ENCODE peak calls at places on chromosomes 12 and 14, in four cellular contexts. One of them, this sample, is unnamed. For H3K27me3, the result is how much of the 10 kb centered on the place peaks cover.

GRCh38 chr12:6768385-6769002 is 2.3 kb downstream of the PTMS start:
- DNase-seq in upper lobe of left lung: no peak
- DNase-seq in stomach: no peak
- DNase-seq in ovary: no peak
- DNase-seq in this sample: no peak

GRCh38 chr12:15276088-15276698 is 46.1 kb upstream of the PTPRO start:
- DNase-seq in upper lobe of left lung: no peak
- DNase-seq in stomach: no peak
- DNase-seq in ovary: no peak
- DNase-seq in this sample: no peak

GRCh38 chr14:104888489-104889373 is 23.7 kb downstream of the CEP170B start:
- DNase-seq in upper lobe of left lung: peak
- DNase-seq in stomach: no peak
- DNase-seq in ovary: peak
- DNase-seq in this sample: peak

GRCh38 chr12:26833692-26834168 is 736 bp upstream of the ITPR2 start:
- DNase-seq in upper lobe of left lung: peak
- DNase-seq in stomach: peak
- DNase-seq in ovary: peak
- DNase-seq in this sample: peak

GRCh38 chr12:27052742-27053141 is 29.6 kb downstream of the C12orf71 start:
- DNase-seq in upper lobe of left lung: no peak
- DNase-seq in stomach: no peak
- DNase-seq in ovary: no peak
- DNase-seq in this sample: no peak

GRCh38 chr12:89993632-89994031 is 285.0 kb upstream of the ATP2B1 start:
- DNase-seq in upper lobe of left lung: no peak
- DNase-seq in stomach: no peak
- DNase-seq in ovary: no peak
- DNase-seq in this sample: no peak

GRCh38 chr14:61537567-61538463 is 157.5 kb upstream of the HIF1A start:
- DNase-seq in upper lobe of left lung: no peak
- DNase-seq in stomach: peak
- DNase-seq in ovary: no peak
- DNase-seq in this sample: no peak

GRCh38 chr12:46468159-46468558 is 95.6 kb upstream of the SLC38A2 start:
- DNase-seq in upper lobe of left lung: no peak
- DNase-seq in stomach: peak
- DNase-seq in ovary: no peak
- DNase-seq in this sample: no peak

GRCh38 chr12:114555451-114555850 is 128.5 kb downstream of the TBX3 start:
- DNase-seq in upper lobe of left lung: no peak
- DNase-seq in stomach: no peak
- DNase-seq in ovary: no peak
- DNase-seq in this sample: no peak

GRCh38 chr12:2009623-2010022 is 5.4 kb upstream of the DCP1B start:
- DNase-seq in upper lobe of left lung: no peak
- DNase-seq in stomach: no peak
- DNase-seq in ovary: no peak
- DNase-seq in this sample: no peak

GRCh38 chr12:44848771-44849085 is 27.4 kb downstream of the NELL2 start:
- DNase-seq in upper lobe of left lung: no peak
- DNase-seq in stomach: no peak
- DNase-seq in ovary: no peak
- DNase-seq in this sample: no peak

GRCh38 chr14:29927596-29928341 is at the start of gene PRKD1:
- DNase-seq in upper lobe of left lung: peak
- DNase-seq in stomach: peak
- DNase-seq in ovary: peak
- DNase-seq in this sample: peak

GRCh38 chr14:103854822-103855733 is 7.7 kb upstream of the PPP1R13B start:
- DNase-seq in upper lobe of left lung: peak
- DNase-seq in stomach: peak
- DNase-seq in ovary: peak
- DNase-seq in this sample: no peak

GRCh38 chr12:10540776-10541205 is 35.1 kb downstream of the EIF2S3B start:
- DNase-seq in upper lobe of left lung: no peak
- DNase-seq in stomach: no peak
- DNase-seq in ovary: no peak
- DNase-seq in this sample: no peak

GRCh38 chr12:124506145-124506831 is 61.1 kb downstream of the NCOR2 start:
- DNase-seq in upper lobe of left lung: peak
- DNase-seq in stomach: peak
- DNase-seq in ovary: peak
- DNase-seq in this sample: peak
- TF ChIP-seq POLR2A in upper lobe of left lung: no peak
- TF ChIP-seq POLR2A in stomach: no peak
- TF ChIP-seq POLR2A in ovary: peak
- TF ChIP-seq POLR2A in this sample: peak

GRCh38 chr12:119208626-119209061 is 29.9 kb downstream of the HSPB8 start:
- DNase-seq in upper lobe of left lung: no peak
- DNase-seq in stomach: peak
- DNase-seq in ovary: no peak
- DNase-seq in this sample: peak
- TF ChIP-seq EP300 in upper lobe of left lung: no peak
- TF ChIP-seq EP300 in stomach: peak
- TF ChIP-seq EP300 in ovary: no peak
- TF ChIP-seq EP300 in this sample: peak

GRCh38 chr12:53781218-53781801 is 29.5 kb upstream of the CISTR start:
- DNase-seq in upper lobe of left lung: no peak
- DNase-seq in stomach: no peak
- DNase-seq in ovary: no peak
- DNase-seq in this sample: no peak
- H3K27me3 ChIP-seq in upper lobe of left lung: under half
- H3K27me3 ChIP-seq in stomach: half or more
- H3K27me3 ChIP-seq in ovary: under half
- H3K27me3 ChIP-seq in this sample: under half

GRCh38 chr12:53484686-53485567 is 14.3 kb downstream of the MAP3K12 start:
- DNase-seq in upper lobe of left lung: no peak
- DNase-seq in stomach: no peak
- DNase-seq in ovary: no peak
- DNase-seq in this sample: peak
- TF ChIP-seq POLR2A in upper lobe of left lung: no peak
- TF ChIP-seq POLR2A in stomach: no peak
- TF ChIP-seq POLR2A in ovary: no peak
- TF ChIP-seq POLR2A in this sample: no peak

GRCh38 chr12:47767197-47767724 is 5.8 kb upstream of the SLC48A1 start:
- DNase-seq in upper lobe of left lung: no peak
- DNase-seq in stomach: peak
- DNase-seq in ovary: no peak
- DNase-seq in this sample: no peak

GRCh38 chr12:47766496-47767196 is 6.4 kb upstream of the SLC48A1 start:
- DNase-seq in upper lobe of left lung: no peak
- DNase-seq in stomach: no peak
- DNase-seq in ovary: no peak
- DNase-seq in this sample: no peak

GRCh38 chr12:47770086-47770726 is 2.8 kb upstream of the SLC48A1 start:
- DNase-seq in upper lobe of left lung: no peak
- DNase-seq in stomach: no peak
- DNase-seq in ovary: no peak
- DNase-seq in this sample: no peak

GRCh38 chr12:47769234-47770085 is 3.6 kb upstream of the SLC48A1 start:
- DNase-seq in upper lobe of left lung: no peak
- DNase-seq in stomach: no peak
- DNase-seq in ovary: no peak
- DNase-seq in this sample: no peak

DNA sequence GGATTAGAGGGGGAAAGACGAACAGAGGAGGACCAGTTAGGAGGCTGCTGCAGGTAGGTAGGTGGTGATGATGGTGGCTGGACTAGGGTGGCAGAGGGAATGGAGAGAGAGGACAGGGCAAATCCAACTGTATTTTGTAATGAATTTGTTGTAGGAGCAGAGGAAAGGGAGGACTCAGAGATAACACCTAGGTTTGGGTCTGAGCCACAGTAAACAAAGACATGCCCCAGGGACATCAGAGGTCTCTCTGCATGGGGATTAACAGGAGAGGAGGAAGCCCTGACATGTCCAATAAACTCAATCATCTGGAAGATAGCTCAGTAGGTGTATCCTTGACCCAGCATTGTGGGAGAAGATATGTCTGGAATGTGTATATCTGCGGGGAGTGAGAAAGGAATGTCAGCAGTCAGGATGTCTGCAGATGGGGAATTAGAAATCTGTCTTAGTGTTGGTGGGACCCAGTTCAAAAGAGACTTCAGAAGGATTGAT is 4.7 kb upstream of the SLC48A1 start:
- DNase-seq in upper lobe of left lung: no peak
- DNase-seq in stomach: no peak
- DNase-seq in ovary: no peak
- DNase-seq in this sample: no peak
- TF ChIP-seq EP300 in upper lobe of left lung: no peak
- TF ChIP-seq EP300 in stomach: no peak
- TF ChIP-seq EP300 in ovary: no peak
- TF ChIP-seq EP300 in this sample: no peak

GRCh38 chr12:77364400-77364799 is 299.0 kb upstream of the E2F7 start:
- DNase-seq in upper lobe of left lung: no peak
- DNase-seq in stomach: no peak
- DNase-seq in ovary: no peak
- DNase-seq in this sample: no peak
- H3K27me3 ChIP-seq in upper lobe of left lung: under half
- H3K27me3 ChIP-seq in stomach: under half
- H3K27me3 ChIP-seq in ovary: under half
- H3K27me3 ChIP-seq in this sample: under half

DNA sequence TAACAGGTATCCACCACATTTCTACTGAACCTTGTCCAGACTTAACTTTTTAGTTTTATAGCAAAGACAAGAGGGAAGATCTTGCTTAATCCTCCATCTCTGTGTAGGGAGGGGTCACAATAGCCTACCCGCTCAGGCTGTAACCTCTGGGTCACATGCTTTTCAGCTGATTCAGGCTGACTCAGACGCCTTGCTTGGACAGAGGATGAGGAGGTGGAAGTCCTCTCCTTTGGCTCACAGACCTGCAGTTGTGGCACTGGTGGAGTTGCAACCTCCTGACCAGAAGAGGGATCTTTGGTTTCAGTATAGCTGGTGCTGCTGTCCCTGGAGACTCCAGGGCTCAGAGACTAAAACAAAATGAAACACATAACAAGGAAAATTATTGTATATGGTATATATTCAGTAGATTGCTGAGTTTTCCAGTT is 16.2 kb downstream of the ACIN1 start:
- DNase-seq in upper lobe of left lung: no peak
- DNase-seq in stomach: peak
- DNase-seq in ovary: no peak
- DNase-seq in this sample: peak
- TF ChIP-seq POLR2A in upper lobe of left lung: no peak
- TF ChIP-seq POLR2A in stomach: no peak
- TF ChIP-seq POLR2A in ovary: no peak
- TF ChIP-seq POLR2A in this sample: no peak

GRCh38 chr14:33908540-33909223 is 42.2 kb downstream of the EGLN3 start:
- DNase-seq in upper lobe of left lung: no peak
- DNase-seq in stomach: no peak
- DNase-seq in ovary: no peak
- DNase-seq in this sample: no peak

GRCh38 chr14:33906968-33907367 is 43.9 kb downstream of the EGLN3 start:
- DNase-seq in upper lobe of left lung: no peak
- DNase-seq in stomach: no peak
- DNase-seq in ovary: no peak
- DNase-seq in this sample: no peak

GRCh38 chr14:33911046-33911445 is 39.8 kb downstream of the EGLN3 start:
- DNase-seq in upper lobe of left lung: no peak
- DNase-seq in stomach: no peak
- DNase-seq in ovary: no peak
- DNase-seq in this sample: no peak

GRCh38 chr14:33904609-33905008 is 46.3 kb downstream of the EGLN3 start:
- DNase-seq in upper lobe of left lung: no peak
- DNase-seq in stomach: no peak
- DNase-seq in ovary: no peak
- DNase-seq in this sample: no peak

DNA sequence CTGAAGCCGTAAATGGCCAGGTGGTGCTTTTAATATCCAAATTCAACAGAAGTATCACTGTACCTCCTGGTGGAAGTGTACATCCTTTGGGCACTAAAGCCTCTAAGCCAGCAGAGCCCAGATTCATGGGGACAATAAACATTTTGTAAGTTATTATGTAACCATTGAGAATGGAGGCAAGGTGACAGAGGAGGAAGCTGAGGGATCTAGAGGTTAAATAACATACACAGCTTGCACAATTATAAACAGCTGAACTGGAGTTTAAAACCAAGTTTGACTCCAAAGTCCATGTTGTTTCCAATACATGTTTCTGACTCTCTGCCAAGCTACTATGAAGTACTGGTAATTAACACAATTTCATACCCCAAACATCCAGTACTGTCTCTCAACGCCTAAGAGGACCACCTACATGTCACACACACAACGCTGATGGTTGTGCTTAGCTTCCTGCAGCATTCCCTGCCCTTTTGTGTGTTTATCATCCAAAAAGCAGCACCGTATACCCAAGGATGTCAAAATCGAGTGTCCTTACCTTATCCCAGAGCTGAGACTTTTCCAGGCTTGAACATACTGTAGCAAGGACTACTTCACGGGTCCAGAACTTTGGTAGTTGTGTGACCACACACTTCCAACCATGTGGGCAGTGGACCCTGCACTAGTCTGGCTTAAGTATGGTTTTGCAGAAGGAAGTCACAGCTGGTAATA is 41.3 kb downstream of the EGLN3 start:
- DNase-seq in upper lobe of left lung: no peak
- DNase-seq in stomach: no peak
- DNase-seq in ovary: no peak
- DNase-seq in this sample: no peak
- TF ChIP-seq EP300 in upper lobe of left lung: no peak
- TF ChIP-seq EP300 in stomach: no peak
- TF ChIP-seq EP300 in ovary: no peak
- TF ChIP-seq EP300 in this sample: no peak

DNA sequence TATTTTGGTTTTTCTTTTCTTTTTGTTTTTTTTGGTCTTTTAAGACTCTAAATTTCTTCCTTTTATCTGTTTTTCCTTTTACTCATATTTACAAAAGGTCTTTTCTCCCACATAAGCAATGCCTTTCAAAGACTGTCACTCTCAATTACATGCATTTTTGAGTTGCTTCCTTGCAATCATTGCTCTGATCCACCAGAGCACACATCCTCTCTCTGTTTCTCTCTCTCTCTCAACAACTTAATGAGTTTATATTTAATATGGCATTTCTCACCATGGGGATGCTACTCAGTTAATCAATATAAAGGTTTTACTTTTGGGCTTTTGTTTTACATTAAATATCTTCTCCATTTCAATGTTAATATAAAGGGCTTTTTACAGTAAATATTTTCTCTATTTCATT is 62.7 kb upstream of the OR10AD1 start:
- DNase-seq in upper lobe of left lung: no peak
- DNase-seq in stomach: no peak
- DNase-seq in ovary: no peak
- DNase-seq in this sample: no peak
- H3K27me3 ChIP-seq in upper lobe of left lung: under half
- H3K27me3 ChIP-seq in stomach: under half
- H3K27me3 ChIP-seq in ovary: under half
- H3K27me3 ChIP-seq in this sample: under half

GRCh38 chr14:85531594-85532391 is 1.8 kb downstream of the FLRT2 start:
- DNase-seq in upper lobe of left lung: peak
- DNase-seq in stomach: peak
- DNase-seq in ovary: peak
- DNase-seq in this sample: peak
- TF ChIP-seq POLR2A in upper lobe of left lung: no peak
- TF ChIP-seq POLR2A in stomach: no peak
- TF ChIP-seq POLR2A in ovary: peak
- TF ChIP-seq POLR2A in this sample: no peak

This sample was measured in sigmoid colon.